ENCODE peak calls at places on chromosomes 16 and 17, in four cellular contexts. I is NCI-H1105; H is CD8-positive, alpha-beta T cell; S is coronary artery. K is an unnamed sample.

GRCh38 chr16:626787-627457 is 3.9 kb upstream of the WFIKKN1 start:
- DNase-seq in I (no peak), H (no peak), S (no peak), K (no peak)

GRCh38 chr17:3641717-3642486 is 5.3 kb downstream of the CTNS start:
- DNase-seq in I (no peak), H (no peak), S (no peak), K (no peak)

GRCh38 chr16:81600275-81600674 is 155.7 kb downstream of the CMIP start:
- DNase-seq in I (no peak), H (no peak), S (no peak), K (no peak)

GRCh38 chr17:72184805-72185204 is 64.0 kb downstream of the SOX9 start:
- DNase-seq in I (no peak), H (no peak), S (no peak), K (no peak)

GRCh38 chr17:30573603-30574175 is 96.5 kb downstream of the GOSR1 start:
- DNase-seq in I (no peak), H (no peak), S (no peak), K (no peak)

GRCh38 chr17:4420692-4421131 is 13.0 kb upstream of the SPNS3 start:
- DNase-seq in I (peak; percentile 69), H (peak; percentile 59), S (no peak), K (peak; percentile 58)

GRCh38 chr16:64092284-64092683 is 1029.6 kb downstream of the CDH11 start:
- DNase-seq in I (no peak), H (no peak), S (no peak), K (no peak)

GRCh38 chr16:89099905-89100304 is 6.3 kb downstream of the ACSF3 start:
- DNase-seq in I (no peak), H (peak; percentile 17), S (no peak), K (no peak)

GRCh38 chr16:62853887-62854286 is 817.6 kb upstream of the CDH8 start:
- DNase-seq in I (peak; percentile 61), H (no peak), S (no peak), K (no peak)

GRCh38 chr17:81711814-81712467 is at the start of gene SLC25A10:
- DNase-seq in I (peak; percentile 65), H (peak; percentile 75), S (no peak), K (peak; percentile 73)

GRCh38 chr16:81624718-81625543 is 154.2 kb upstream of the PLCG2 start:
- DNase-seq in I (no peak), H (no peak), S (no peak), K (no peak)

GRCh38 chr16:83609178-83609577 is 198.6 kb upstream of the HSBP1 start:
- DNase-seq in I (no peak), H (no peak), S (no peak), K (no peak)

GRCh38 chr16:1645914-1646525 is 32.1 kb upstream of the JPT2 start:
- DNase-seq in I (no peak), H (no peak), S (no peak), K (no peak)

GRCh38 chr17:13601776-13602551 is at the start of gene HS3ST3A1:
- DNase-seq in I (peak; percentile 35), H (no peak), S (no peak), K (no peak)

GRCh38 chr16:46789075-46789474 is 40.9 kb upstream of the MYLK3 start:
- DNase-seq in I (no peak), H (no peak), S (no peak), K (no peak)

GRCh38 chr16:66070140-66070887 is 296.2 kb upstream of the CDH5 start:
- DNase-seq in I (peak; percentile 43), H (no peak), S (no peak), K (no peak)

GRCh38 chr16:6841392-6841791 is 491.3 kb upstream of the RBFOX1 start:
- DNase-seq in I (no peak), H (no peak), S (no peak), K (no peak)

GRCh38 chr16:88743693-88744519 is 37.6 kb downstream of the CTU2 start:
- DNase-seq in I (peak; percentile 34), H (peak; percentile 73), S (peak; percentile 84), K (peak; percentile 57)

GRCh38 chr16:22008215-22009142 is 568 bp downstream of the MOSMO start:
- DNase-seq in I (no peak), H (no peak), S (no peak), K (peak; percentile 20)

K was measured in naive B cell.